ENCODE peak calls at places on chromosomes 3 and 15, in eight cellular contexts. One of them, this sample, is unnamed.

GRCh38 chr3:41711656-41712055 is 250.2 kb downstream of the ULK4 start:
- DNase-seq in epithelial cell of esophagus: no peak
- DNase-seq in GM12865: peak
- DNase-seq in CD8-positive, alpha-beta T cell: no peak
- DNase-seq in astrocyte of the cerebellum: no peak
- DNase-seq in fibroblast of pulmonary artery: peak
- DNase-seq in left ventricle myocardium inferior: no peak
- DNase-seq in OCI-LY7: no peak
- DNase-seq in this sample: peak

GRCh38 chr15:42984534-42985034 is 64.0 kb upstream of the TTBK2 start:
- DNase-seq in epithelial cell of esophagus: no peak
- DNase-seq in GM12865: no peak
- DNase-seq in CD8-positive, alpha-beta T cell: no peak
- DNase-seq in astrocyte of the cerebellum: no peak
- DNase-seq in fibroblast of pulmonary artery: no peak
- DNase-seq in left ventricle myocardium inferior: no peak
- DNase-seq in OCI-LY7: no peak
- DNase-seq in this sample: no peak

GRCh38 chr3:147394168-147394941 is 12.0 kb downstream of the ZIC4 start:
- DNase-seq in epithelial cell of esophagus: no peak
- DNase-seq in GM12865: no peak
- DNase-seq in CD8-positive, alpha-beta T cell: no peak
- DNase-seq in astrocyte of the cerebellum: no peak
- DNase-seq in fibroblast of pulmonary artery: no peak
- DNase-seq in left ventricle myocardium inferior: no peak
- DNase-seq in OCI-LY7: no peak
- DNase-seq in this sample: no peak

GRCh38 chr15:78203346-78204225 is 30.8 kb downstream of the ACSBG1 start:
- DNase-seq in epithelial cell of esophagus: no peak
- DNase-seq in GM12865: no peak
- DNase-seq in CD8-positive, alpha-beta T cell: peak
- DNase-seq in astrocyte of the cerebellum: no peak
- DNase-seq in fibroblast of pulmonary artery: no peak
- DNase-seq in left ventricle myocardium inferior: peak
- DNase-seq in OCI-LY7: no peak
- DNase-seq in this sample: no peak

GRCh38 chr3:148694116-148694515 is 3.6 kb upstream of the AGTR1 start:
- DNase-seq in epithelial cell of esophagus: no peak
- DNase-seq in GM12865: no peak
- DNase-seq in CD8-positive, alpha-beta T cell: no peak
- DNase-seq in astrocyte of the cerebellum: no peak
- DNase-seq in fibroblast of pulmonary artery: no peak
- DNase-seq in left ventricle myocardium inferior: no peak
- DNase-seq in OCI-LY7: no peak
- DNase-seq in this sample: no peak

GRCh38 chr15:55270301-55270700 is 19.3 kb downstream of the RAB27A start:
- DNase-seq in epithelial cell of esophagus: no peak
- DNase-seq in GM12865: no peak
- DNase-seq in CD8-positive, alpha-beta T cell: no peak
- DNase-seq in astrocyte of the cerebellum: no peak
- DNase-seq in fibroblast of pulmonary artery: no peak
- DNase-seq in left ventricle myocardium inferior: no peak
- DNase-seq in OCI-LY7: no peak
- DNase-seq in this sample: no peak

GRCh38 chr3:95923496-95924210 is 890.7 kb upstream of the EPHA6 start:
- DNase-seq in epithelial cell of esophagus: peak
- DNase-seq in GM12865: no peak
- DNase-seq in CD8-positive, alpha-beta T cell: no peak
- DNase-seq in astrocyte of the cerebellum: peak
- DNase-seq in fibroblast of pulmonary artery: peak
- DNase-seq in left ventricle myocardium inferior: no peak
- DNase-seq in OCI-LY7: no peak
- DNase-seq in this sample: peak

GRCh38 chr15:78170848-78171773 is 21.9 kb downstream of the IDH3A start:
- DNase-seq in epithelial cell of esophagus: no peak
- DNase-seq in GM12865: peak
- DNase-seq in CD8-positive, alpha-beta T cell: no peak
- DNase-seq in astrocyte of the cerebellum: no peak
- DNase-seq in fibroblast of pulmonary artery: no peak
- DNase-seq in left ventricle myocardium inferior: no peak
- DNase-seq in OCI-LY7: peak
- DNase-seq in this sample: no peak

GRCh38 chr15:40930430-40931299 is 1.5 kb downstream of the DLL4 start:
- DNase-seq in epithelial cell of esophagus: peak
- DNase-seq in GM12865: peak
- DNase-seq in CD8-positive, alpha-beta T cell: no peak
- DNase-seq in astrocyte of the cerebellum: no peak
- DNase-seq in fibroblast of pulmonary artery: peak
- DNase-seq in left ventricle myocardium inferior: peak
- DNase-seq in OCI-LY7: peak
- DNase-seq in this sample: no peak

GRCh38 chr3:196981657-196982056 is 13.0 kb upstream of the PIGZ start:
- DNase-seq in epithelial cell of esophagus: no peak
- DNase-seq in GM12865: peak
- DNase-seq in CD8-positive, alpha-beta T cell: no peak
- DNase-seq in astrocyte of the cerebellum: no peak
- DNase-seq in fibroblast of pulmonary artery: no peak
- DNase-seq in left ventricle myocardium inferior: no peak
- DNase-seq in OCI-LY7: no peak
- DNase-seq in this sample: no peak

GRCh38 chr3:66998075-66998898 is at the start of gene KBTBD8:
- DNase-seq in epithelial cell of esophagus: peak
- DNase-seq in GM12865: peak
- DNase-seq in CD8-positive, alpha-beta T cell: peak
- DNase-seq in astrocyte of the cerebellum: peak
- DNase-seq in fibroblast of pulmonary artery: peak
- DNase-seq in left ventricle myocardium inferior: peak
- DNase-seq in OCI-LY7: peak
- DNase-seq in this sample: peak

GRCh38 chr3:125965505-125965904 is 3.5 kb upstream of the ROPN1B start:
- DNase-seq in epithelial cell of esophagus: no peak
- DNase-seq in GM12865: no peak
- DNase-seq in CD8-positive, alpha-beta T cell: no peak
- DNase-seq in astrocyte of the cerebellum: no peak
- DNase-seq in fibroblast of pulmonary artery: no peak
- DNase-seq in left ventricle myocardium inferior: no peak
- DNase-seq in OCI-LY7: no peak
- DNase-seq in this sample: no peak

GRCh38 chr3:12097972-12098371 is 60.7 kb downstream of the TIMP4 start:
- DNase-seq in epithelial cell of esophagus: no peak
- DNase-seq in GM12865: no peak
- DNase-seq in CD8-positive, alpha-beta T cell: no peak
- DNase-seq in astrocyte of the cerebellum: no peak
- DNase-seq in fibroblast of pulmonary artery: peak
- DNase-seq in left ventricle myocardium inferior: no peak
- DNase-seq in OCI-LY7: no peak
- DNase-seq in this sample: no peak

GRCh38 chr3:89360155-89360554 is 252.7 kb downstream of the EPHA3 start:
- DNase-seq in epithelial cell of esophagus: peak
- DNase-seq in GM12865: no peak
- DNase-seq in CD8-positive, alpha-beta T cell: no peak
- DNase-seq in astrocyte of the cerebellum: no peak
- DNase-seq in fibroblast of pulmonary artery: no peak
- DNase-seq in left ventricle myocardium inferior: no peak
- DNase-seq in OCI-LY7: no peak
- DNase-seq in this sample: no peak

GRCh38 chr3:62208385-62208784 is 165.0 kb downstream of the FEZF2 start:
- DNase-seq in epithelial cell of esophagus: no peak
- DNase-seq in GM12865: no peak
- DNase-seq in CD8-positive, alpha-beta T cell: no peak
- DNase-seq in astrocyte of the cerebellum: no peak
- DNase-seq in fibroblast of pulmonary artery: no peak
- DNase-seq in left ventricle myocardium inferior: no peak
- DNase-seq in OCI-LY7: no peak
- DNase-seq in this sample: no peak

GRCh38 chr3:62214850-62215249 is 158.5 kb downstream of the FEZF2 start:
- DNase-seq in epithelial cell of esophagus: no peak
- DNase-seq in GM12865: no peak
- DNase-seq in CD8-positive, alpha-beta T cell: no peak
- DNase-seq in astrocyte of the cerebellum: no peak
- DNase-seq in fibroblast of pulmonary artery: no peak
- DNase-seq in left ventricle myocardium inferior: no peak
- DNase-seq in OCI-LY7: no peak
- DNase-seq in this sample: no peak

GRCh38 chr3:62207197-62207596 is 166.2 kb downstream of the FEZF2 start:
- DNase-seq in epithelial cell of esophagus: no peak
- DNase-seq in GM12865: no peak
- DNase-seq in CD8-positive, alpha-beta T cell: no peak
- DNase-seq in astrocyte of the cerebellum: no peak
- DNase-seq in fibroblast of pulmonary artery: no peak
- DNase-seq in left ventricle myocardium inferior: no peak
- DNase-seq in OCI-LY7: no peak
- DNase-seq in this sample: no peak

GRCh38 chr3:62210016-62210415 is 163.3 kb downstream of the FEZF2 start:
- DNase-seq in epithelial cell of esophagus: no peak
- DNase-seq in GM12865: no peak
- DNase-seq in CD8-positive, alpha-beta T cell: no peak
- DNase-seq in astrocyte of the cerebellum: no peak
- DNase-seq in fibroblast of pulmonary artery: no peak
- DNase-seq in left ventricle myocardium inferior: no peak
- DNase-seq in OCI-LY7: no peak
- DNase-seq in this sample: no peak

DNA sequence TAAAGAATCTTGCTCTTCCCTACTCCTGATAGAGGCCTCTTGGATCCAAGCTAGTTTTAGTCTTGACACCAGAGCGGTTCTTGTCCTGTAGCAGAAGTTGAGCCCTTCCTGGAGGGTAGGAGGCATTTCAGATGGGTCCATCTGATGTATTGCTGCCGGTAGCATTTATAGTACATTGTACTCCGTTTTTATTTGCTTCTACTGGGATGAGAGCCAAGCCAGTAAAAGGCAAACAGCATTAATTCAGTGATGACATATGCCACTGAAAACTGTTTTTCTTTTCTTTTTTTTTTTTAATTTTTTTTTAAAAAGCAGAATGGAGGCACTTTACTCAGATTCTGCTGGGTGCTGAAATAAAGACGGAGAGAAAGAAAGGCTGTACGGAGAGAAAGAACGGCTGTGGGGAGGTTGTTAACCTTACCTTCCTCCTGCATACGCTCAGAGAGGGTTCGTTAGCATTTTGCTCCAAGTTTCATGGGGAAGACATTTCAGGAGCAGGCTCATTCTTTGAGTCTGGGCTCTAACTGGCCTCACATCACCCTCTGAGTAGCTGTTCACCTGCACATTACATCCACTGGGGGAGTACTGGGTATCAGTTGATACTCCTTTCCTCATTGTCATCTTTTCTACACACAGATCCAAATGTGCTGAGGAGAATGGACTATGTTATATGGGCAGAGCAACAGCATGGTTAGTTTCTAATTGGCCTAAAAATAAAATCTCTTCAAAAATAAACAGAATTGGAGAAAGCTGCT is 161.5 kb downstream of the FEZF2 start:
- DNase-seq in epithelial cell of esophagus: no peak
- DNase-seq in GM12865: no peak
- DNase-seq in CD8-positive, alpha-beta T cell: no peak
- DNase-seq in astrocyte of the cerebellum: no peak
- DNase-seq in fibroblast of pulmonary artery: no peak
- DNase-seq in left ventricle myocardium inferior: no peak
- DNase-seq in OCI-LY7: no peak
- DNase-seq in this sample: no peak
- TF ChIP-seq CTCF in epithelial cell of esophagus: peak
- TF ChIP-seq CTCF in GM12865: no peak
- TF ChIP-seq CTCF in CD8-positive, alpha-beta T cell: no peak
- TF ChIP-seq CTCF in astrocyte of the cerebellum: peak
- TF ChIP-seq CTCF in fibroblast of pulmonary artery: peak
- TF ChIP-seq CTCF in left ventricle myocardium inferior: no peak
- TF ChIP-seq CTCF in OCI-LY7: no peak
- TF ChIP-seq CTCF in this sample: peak

DNA sequence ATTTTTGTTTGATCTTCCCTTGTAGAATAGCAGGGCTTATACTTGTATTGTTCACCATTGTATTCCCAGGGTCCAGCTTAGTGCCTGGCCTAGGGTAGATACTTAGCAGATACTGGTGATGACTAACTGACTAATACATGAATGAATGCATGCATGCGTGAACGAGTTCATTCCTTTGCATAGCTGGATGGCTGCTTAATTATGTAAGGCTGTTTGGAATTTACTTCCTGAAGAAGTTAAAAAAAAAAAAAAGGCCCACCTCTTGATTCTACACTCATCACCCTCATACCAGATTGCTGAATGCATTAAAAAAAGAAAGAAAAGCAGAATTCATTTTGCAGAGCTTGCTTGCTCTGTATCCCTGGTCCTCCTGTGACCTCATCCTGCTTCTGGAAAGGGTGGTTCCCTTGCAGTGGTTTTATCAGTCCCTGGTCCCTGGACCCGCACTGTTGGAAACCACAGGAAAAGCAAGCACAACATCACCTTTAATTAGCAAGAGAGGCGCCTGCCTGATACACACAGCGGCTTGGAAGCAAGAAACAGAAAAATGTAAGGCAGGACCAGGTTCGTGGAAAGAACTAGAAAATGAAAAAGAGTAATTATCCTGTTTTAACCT is 277.6 kb upstream of the CFAP20DC start:
- DNase-seq in epithelial cell of esophagus: peak
- DNase-seq in GM12865: no peak
- DNase-seq in CD8-positive, alpha-beta T cell: no peak
- DNase-seq in astrocyte of the cerebellum: peak
- DNase-seq in fibroblast of pulmonary artery: peak
- DNase-seq in left ventricle myocardium inferior: no peak
- DNase-seq in OCI-LY7: no peak
- DNase-seq in this sample: peak
- H3K4me3 ChIP-seq in epithelial cell of esophagus: no peak
- H3K4me3 ChIP-seq in GM12865: no peak
- H3K4me3 ChIP-seq in CD8-positive, alpha-beta T cell: no peak
- H3K4me3 ChIP-seq in astrocyte of the cerebellum: no peak
- H3K4me3 ChIP-seq in fibroblast of pulmonary artery: no peak
- H3K4me3 ChIP-seq in left ventricle myocardium inferior: no peak
- H3K4me3 ChIP-seq in OCI-LY7: no peak
- H3K4me3 ChIP-seq in this sample: no peak

GRCh38 chr3:120039642-120040610 is 54.3 kb downstream of the GSK3B start:
- DNase-seq in epithelial cell of esophagus: no peak
- DNase-seq in GM12865: no peak
- DNase-seq in CD8-positive, alpha-beta T cell: no peak
- DNase-seq in astrocyte of the cerebellum: no peak
- DNase-seq in fibroblast of pulmonary artery: no peak
- DNase-seq in left ventricle myocardium inferior: no peak
- DNase-seq in OCI-LY7: peak
- DNase-seq in this sample: no peak
- TF ChIP-seq CTCF in epithelial cell of esophagus: no peak
- TF ChIP-seq CTCF in GM12865: no peak
- TF ChIP-seq CTCF in CD8-positive, alpha-beta T cell: no peak
- TF ChIP-seq CTCF in astrocyte of the cerebellum: no peak
- TF ChIP-seq CTCF in fibroblast of pulmonary artery: no peak
- TF ChIP-seq CTCF in left ventricle myocardium inferior: no peak
- TF ChIP-seq CTCF in OCI-LY7: peak
- TF ChIP-seq CTCF in this sample: no peak

DNA sequence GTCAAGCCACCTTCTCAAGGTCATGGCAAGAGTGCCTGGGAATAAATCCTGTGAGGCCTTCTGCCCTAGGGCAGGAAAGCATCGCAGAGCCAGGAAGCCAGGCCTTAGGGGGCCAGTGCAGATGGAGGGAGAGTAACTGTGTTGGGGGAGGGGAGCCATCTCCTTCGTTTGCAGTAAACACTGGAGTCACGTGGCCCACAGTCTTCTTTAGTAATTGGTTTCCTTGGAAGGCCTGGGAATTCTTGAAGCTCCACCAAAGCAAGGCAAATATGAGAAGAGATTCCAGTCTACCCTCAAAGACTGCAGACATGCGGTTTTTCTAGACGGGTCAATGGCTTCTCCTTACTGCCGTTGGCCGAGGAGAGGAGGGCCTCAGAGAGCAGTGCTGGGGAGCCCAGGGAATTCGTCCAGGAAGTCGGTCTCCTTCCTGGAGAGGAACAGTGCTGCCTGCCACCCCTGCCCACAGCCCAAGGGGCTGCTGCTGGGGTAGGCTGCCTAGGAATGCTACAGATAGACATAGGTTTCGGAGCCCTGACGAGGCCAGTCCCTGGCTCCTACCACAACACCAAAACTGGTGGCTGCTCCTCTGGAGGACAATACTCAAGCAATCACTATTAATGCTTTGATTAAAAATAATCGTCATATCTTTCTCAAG is 30.6 kb downstream of the ANP32A start:
- DNase-seq in epithelial cell of esophagus: no peak
- DNase-seq in GM12865: no peak
- DNase-seq in CD8-positive, alpha-beta T cell: no peak
- DNase-seq in astrocyte of the cerebellum: peak
- DNase-seq in fibroblast of pulmonary artery: peak
- DNase-seq in left ventricle myocardium inferior: no peak
- DNase-seq in OCI-LY7: no peak
- DNase-seq in this sample: peak
- H3K4me3 ChIP-seq in epithelial cell of esophagus: no peak
- H3K4me3 ChIP-seq in GM12865: no peak
- H3K4me3 ChIP-seq in CD8-positive, alpha-beta T cell: no peak
- H3K4me3 ChIP-seq in astrocyte of the cerebellum: no peak
- H3K4me3 ChIP-seq in fibroblast of pulmonary artery: no peak
- H3K4me3 ChIP-seq in left ventricle myocardium inferior: no peak
- H3K4me3 ChIP-seq in OCI-LY7: no peak
- H3K4me3 ChIP-seq in this sample: no peak